ENCODE peak calls at places on chromosome 9, in six cellular contexts. K is cardiac muscle cell, M is NCI-H2081, T is lung, E is kidney epithelial cell, L is HFF-Myc. Y is an unnamed sample.

GRCh38 chr9:109409998-109410397 is 88.1 kb downstream of the PTPN3 start:
- DNase-seq in K (no peak), M (no peak), T (no peak), E (no peak), L (no peak), Y (no peak)

GRCh38 chr9:20663133-20663532 is 20.9 kb upstream of the FOCAD start:
- DNase-seq in K (no peak), M (no peak), T (no peak), E (no peak), L (no peak), Y (no peak)

GRCh38 chr9:133356391-133357091 is at the start of the genes SURF1 and SURF2:
- DNase-seq in K (peak; percentile 81), M (peak; percentile 90), T (peak; percentile 90), E (peak; percentile 39), L (no peak), Y (no peak)

GRCh38 chr9:93126825-93127368 is 7.2 kb downstream of the NINJ1 start:
- DNase-seq in K (peak; percentile 25), M (no peak), T (no peak), E (no peak), L (no peak), Y (no peak)

GRCh38 chr9:1233568-1233967 is 183.4 kb downstream of the DMRT2 start:
- DNase-seq in K (peak; percentile 67), M (no peak), T (no peak), E (no peak), L (no peak), Y (no peak)

GRCh38 chr9:112443200-112443599 is 43.4 kb upstream of the KIAA1958 start:
- DNase-seq in K (peak; percentile 41), M (no peak), T (no peak), E (no peak), L (no peak), Y (no peak)

GRCh38 chr9:129648092-129648763 is 6.3 kb upstream of the ASB6 start:
- DNase-seq in K (no peak), M (no peak), T (no peak), E (no peak), L (no peak), Y (no peak)

GRCh38 chr9:131826053-131826452 is 86.2 kb upstream of the RAPGEF1 start:
- DNase-seq in K (no peak), M (no peak), T (no peak), E (no peak), L (no peak), Y (no peak)

GRCh38 chr9:123425261-123425821 is 69.3 kb downstream of the CRB2 start:
- DNase-seq in K (no peak), M (no peak), T (no peak), E (no peak), L (no peak), Y (no peak)

GRCh38 chr9:1098551-1098950 is 48.4 kb downstream of the DMRT2 start:
- DNase-seq in K (peak; percentile 1), M (no peak), T (no peak), E (no peak), L (peak; percentile 11), Y (no peak)

GRCh38 chr9:134112561-134112960 is 23.3 kb upstream of the WDR5 start:
- DNase-seq in K (no peak), M (no peak), T (no peak), E (no peak), L (no peak), Y (no peak)

GRCh38 chr9:88387733-88388202 is 476 bp upstream of the SPIN1 start:
- DNase-seq in K (peak; percentile 65), M (no peak), T (peak; percentile 43), E (no peak), L (peak; percentile 9), Y (no peak)

GRCh38 chr9:121962421-121962820 is 130.7 kb downstream of the TTLL11 start:
- DNase-seq in K (no peak), M (no peak), T (no peak), E (no peak), L (no peak), Y (no peak)

GRCh38 chr9:131112374-131113159 is 12.8 kb upstream of the NUP214 start:
- DNase-seq in K (no peak), M (no peak), T (no peak), E (no peak), L (no peak), Y (no peak)

GRCh38 chr9:131436386-131436785 is 42.5 kb downstream of the PRRC2B start:
- DNase-seq in K (no peak), M (no peak), T (no peak), E (no peak), L (no peak), Y (no peak)

GRCh38 chr9:133269537-133270357 is 5.3 kb downstream of the ABO start:
- DNase-seq in K (no peak), M (no peak), T (no peak), E (no peak), L (no peak), Y (no peak)

GRCh38 chr9:18502546-18502945 is 28.6 kb downstream of the ADAMTSL1 start:
- DNase-seq in K (no peak), M (no peak), T (no peak), E (no peak), L (no peak), Y (no peak)